ENCODE peak calls at places on chromosome 7, in eight cellular contexts. C is coronary artery; P is CD8-positive, alpha-beta T cell; Q is OCI-LY7; N is fibroblast of villous mesenchyme; Z is tibial artery; B is esophagus muscularis mucosa; U is pancreas. G is an unnamed sample.

GRCh38 chr7:102993532-102994029 is 80.8 kb downstream of the LRRC17 start:
- DNase-seq in C (no peak), P (no peak), Q (no peak), N (peak), Z (no peak), B (no peak), U (no peak), G (peak)

GRCh38 chr7:47479821-47480575 is 101.9 kb downstream of the TNS3 start:
- DNase-seq in C (no peak), P (no peak), Q (peak), N (no peak), Z (no peak), B (no peak), U (no peak), G (no peak)

GRCh38 chr7:129417073-129417472 is 17.2 kb upstream of the STRIP2 start:
- DNase-seq in C (no peak), P (no peak), Q (no peak), N (peak), Z (no peak), B (no peak), U (no peak), G (no peak)

GRCh38 chr7:122550545-122550944 is 148.4 kb downstream of the RNF133 start:
- DNase-seq in C (no peak), P (no peak), Q (no peak), N (peak), Z (no peak), B (no peak), U (no peak), G (peak)

GRCh38 chr7:131040467-131040932 is 287.2 kb upstream of the MKLN1 start:
- DNase-seq in C (no peak), P (no peak), Q (peak), N (peak), Z (peak), B (no peak), U (peak), G (peak)

GRCh38 chr7:112790651-112790973 is 419 bp upstream of the TMEM168 start:
- DNase-seq in C (no peak), P (no peak), Q (peak), N (no peak), Z (no peak), B (no peak), U (no peak), G (peak)

GRCh38 chr7:71348751-71349415 is 216.9 kb downstream of the GALNT17 start:
- DNase-seq in C (no peak), P (no peak), Q (no peak), N (peak), Z (no peak), B (no peak), U (peak), G (no peak)

GRCh38 chr7:116588641-116589594 is 64.1 kb downstream of the CAV1 start:
- DNase-seq in C (no peak), P (no peak), Q (peak), N (peak), Z (no peak), B (no peak), U (no peak), G (peak)

GRCh38 chr7:95205821-95206220 is 118.5 kb downstream of the PON1 start:
- DNase-seq in C (no peak), P (no peak), Q (no peak), N (peak), Z (no peak), B (no peak), U (no peak), G (peak)

GRCh38 chr7:76509931-76510877 is at the start of gene UPK3B:
- DNase-seq in C (no peak), P (no peak), Q (no peak), N (no peak), Z (no peak), B (no peak), U (no peak), G (no peak)

GRCh38 chr7:80392229-80393169 is 119.4 kb downstream of the GNAT3 start:
- DNase-seq in C (no peak), P (no peak), Q (no peak), N (peak), Z (no peak), B (no peak), U (no peak), G (peak)

GRCh38 chr7:1055084-1055450 is 10.7 kb downstream of the GPR146 start:
- DNase-seq in C (no peak), P (peak), Q (no peak), N (peak), Z (peak), B (no peak), U (no peak), G (peak)

GRCh38 chr7:127591189-127591588 is 2.3 kb upstream of the FSCN3 start:
- DNase-seq in C (no peak), P (no peak), Q (no peak), N (no peak), Z (no peak), B (no peak), U (no peak), G (no peak)

GRCh38 chr7:7122701-7123281 is 59.6 kb upstream of the C1GALT1 start:
- DNase-seq in C (no peak), P (no peak), Q (no peak), N (peak), Z (no peak), B (no peak), U (no peak), G (peak)

DNA sequence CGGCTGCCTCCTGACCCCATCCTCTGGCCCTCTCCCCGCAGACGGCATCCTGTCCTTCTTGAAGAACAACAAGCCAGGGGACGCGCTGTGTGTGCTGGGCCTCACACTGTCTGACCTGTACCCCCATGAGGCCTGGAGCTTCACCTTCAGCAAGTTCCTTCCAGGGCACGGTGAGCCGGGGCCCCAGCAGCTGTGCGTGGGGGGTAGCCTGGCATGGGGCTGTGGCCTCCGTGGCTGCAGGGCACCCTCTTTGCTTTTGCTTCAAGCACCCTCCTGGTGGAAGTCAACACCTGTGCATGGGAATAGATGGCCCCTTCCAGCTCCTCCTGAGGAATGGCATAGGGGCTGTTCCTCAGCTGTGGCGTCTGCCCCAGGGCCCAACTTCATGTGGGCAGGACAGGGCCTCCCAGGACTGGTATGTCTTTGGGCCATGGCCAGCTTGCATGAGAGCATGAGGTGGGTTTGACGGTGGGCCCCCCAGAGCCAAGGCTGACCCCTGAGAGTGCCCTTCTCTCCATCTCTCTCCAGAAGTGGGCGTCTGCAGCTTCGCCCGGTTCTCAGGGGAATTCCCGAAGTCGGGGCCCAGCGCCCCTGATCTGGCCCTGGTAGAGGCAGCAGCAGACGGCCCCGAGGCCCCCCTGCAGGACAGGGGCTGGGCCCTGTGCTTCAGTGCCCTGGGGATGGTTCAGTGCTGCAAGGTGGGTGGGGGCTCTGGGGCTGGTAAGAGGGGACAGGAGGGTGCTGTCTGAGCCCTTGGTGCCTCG is 20.7 kb downstream of the AMZ1 start:
- DNase-seq in C (no peak), P (no peak), Q (no peak), N (no peak), Z (no peak), B (no peak), U (no peak), G (no peak)
- H3K4me3 ChIP-seq in C (no peak), P (no peak), Q (peak), N (no peak), Z (no peak), B (no peak), U (no peak), G (no peak)

DNA sequence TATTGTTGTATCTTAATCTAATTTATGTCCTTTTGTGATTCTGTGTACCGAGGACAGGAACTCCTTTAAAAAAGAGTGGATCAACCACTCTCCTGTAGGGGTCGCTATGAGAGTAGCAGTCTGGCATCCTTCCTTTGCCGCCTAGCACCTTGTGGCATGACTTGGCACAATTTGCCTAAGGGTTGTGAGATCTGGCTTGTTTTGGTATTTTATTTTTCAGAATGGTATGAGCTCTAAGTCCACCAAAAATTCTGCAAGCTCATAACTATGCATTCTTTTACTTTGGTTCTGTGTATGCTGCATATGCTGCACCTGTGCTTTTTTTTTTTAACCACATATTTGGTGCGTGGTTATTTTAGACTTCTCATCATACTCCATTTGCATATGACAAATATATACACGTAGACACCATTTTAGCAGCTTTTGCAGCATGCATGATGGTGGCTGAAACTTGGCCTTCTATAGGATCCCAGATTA is 112.8 kb downstream of the CDK14 start:
- DNase-seq in C (no peak), P (no peak), Q (peak), N (peak), Z (no peak), B (no peak), U (peak), G (peak)
- TF ChIP-seq CTCF in C (no peak), P (no peak), Q (peak), N (peak), Z (peak), B (peak), U (peak), G (peak)

GRCh38 chr7:4707980-4708411 is 25.9 kb downstream of the FOXK1 start:
- DNase-seq in C (no peak), P (no peak), Q (no peak), N (no peak), Z (no peak), B (no peak), U (no peak), G (no peak)
- H3K4me3 ChIP-seq in C (no peak), P (no peak), Q (no peak), N (no peak), Z (no peak), B (no peak), U (no peak), G (no peak)

GRCh38 chr7:36642414-36642813 is 81.9 kb downstream of the AOAH start:
- DNase-seq in C (no peak), P (no peak), Q (no peak), N (no peak), Z (no peak), B (no peak), U (no peak), G (no peak)
- TF ChIP-seq CTCF in C (no peak), P (no peak), Q (no peak), N (no peak), Z (no peak), B (no peak), U (no peak), G (no peak)

DNA sequence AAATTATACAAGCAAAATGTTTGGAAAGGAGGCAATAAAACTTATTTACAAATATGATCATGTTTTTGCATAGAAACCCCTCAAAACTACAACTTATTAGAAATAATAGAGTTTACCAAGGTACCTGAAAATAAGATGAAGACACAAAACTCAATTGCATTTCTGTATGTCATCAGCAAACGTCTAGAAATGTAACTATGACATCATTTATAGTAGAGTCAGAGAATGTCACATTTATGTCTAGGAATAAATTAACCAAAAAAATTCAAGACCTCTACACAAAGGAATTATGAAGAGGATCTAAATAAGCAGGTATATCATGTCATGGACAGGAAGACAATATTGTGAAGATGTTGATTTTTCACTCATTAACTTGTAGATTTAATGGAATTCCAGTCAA is 81.1 kb downstream of the PALS2 start:
- DNase-seq in C (no peak), P (no peak), Q (no peak), N (no peak), Z (no peak), B (no peak), U (no peak), G (no peak)
- H3K4me3 ChIP-seq in C (no peak), P (no peak), Q (no peak), N (no peak), Z (no peak), B (no peak), U (no peak), G (no peak)

GRCh38 chr7:141220263-141220662 is 146.4 kb downstream of the TMEM178B start:
- DNase-seq in C (no peak), P (no peak), Q (peak), N (no peak), Z (no peak), B (no peak), U (no peak), G (peak)
- TF ChIP-seq CTCF in C (no peak), P (no peak), Q (peak), N (no peak), Z (no peak), B (no peak), U (no peak), G (peak)

GRCh38 chr7:124033807-124034753 is 1.2 kb upstream of the TMEM229A start:
- DNase-seq in C (no peak), P (no peak), Q (no peak), N (no peak), Z (no peak), B (no peak), U (no peak), G (no peak)

GRCh38 chr7:124031919-124032318 is 948 bp downstream of the TMEM229A start:
- DNase-seq in C (no peak), P (no peak), Q (no peak), N (no peak), Z (no peak), B (no peak), U (no peak), G (no peak)

GRCh38 chr7:124031406-124031805 is 1.5 kb downstream of the TMEM229A start:
- DNase-seq in C (no peak), P (no peak), Q (no peak), N (no peak), Z (no peak), B (no peak), U (no peak), G (no peak)

GRCh38 chr7:124033093-124033806 is 383 bp upstream of the TMEM229A start:
- DNase-seq in C (no peak), P (no peak), Q (no peak), N (no peak), Z (no peak), B (no peak), U (peak), G (no peak)

DNA sequence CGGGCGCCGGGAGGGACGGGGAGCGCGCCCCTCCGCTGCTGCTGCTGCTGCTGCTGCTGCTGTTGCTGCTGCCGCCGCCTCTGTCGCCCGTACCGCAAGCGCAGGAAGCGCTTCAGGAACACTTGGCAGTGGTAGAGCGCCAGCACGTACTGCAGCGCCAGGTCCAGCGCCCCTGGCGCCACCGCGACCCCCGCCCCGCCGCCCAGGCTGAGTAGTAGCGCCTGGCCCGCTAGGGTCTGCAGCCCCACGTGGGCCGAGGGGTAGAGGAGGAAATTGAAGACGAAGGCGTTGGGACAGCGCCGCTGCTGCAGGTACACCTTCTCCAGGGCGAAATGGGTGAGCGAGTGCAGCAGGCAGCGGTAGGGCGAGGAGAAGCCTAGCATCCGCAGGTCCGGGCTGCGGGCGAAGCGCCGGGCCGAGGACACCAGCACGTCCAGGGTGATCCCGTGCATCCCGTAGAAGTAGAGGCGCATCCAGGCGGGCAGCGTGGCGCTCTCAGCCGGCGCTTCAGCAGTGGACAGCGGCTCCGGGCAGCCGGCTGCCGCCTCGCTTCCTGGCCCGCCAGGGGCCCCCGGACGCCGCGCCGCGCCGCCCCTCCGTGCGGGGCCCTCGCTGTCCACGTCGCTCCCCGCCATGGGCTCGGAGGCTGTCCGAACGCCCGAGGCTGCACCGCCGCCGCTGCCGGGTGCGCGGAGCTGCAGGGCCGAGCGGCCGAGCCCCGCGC is at the start of gene TMEM229A:
- DNase-seq in C (no peak), P (no peak), Q (no peak), N (peak), Z (no peak), B (no peak), U (peak), G (peak)
- H3K4me3 ChIP-seq in C (peak), P (no peak), Q (no peak), N (peak), Z (peak), B (peak), U (peak), G (peak)

GRCh38 chr7:38548605-38549004 is 82.6 kb downstream of the AMPH start:
- DNase-seq in C (no peak), P (no peak), Q (no peak), N (no peak), Z (no peak), B (peak), U (no peak), G (no peak)

GRCh38 chr7:38541440-38541839 is 89.7 kb downstream of the AMPH start:
- DNase-seq in C (no peak), P (no peak), Q (no peak), N (no peak), Z (no peak), B (peak), U (no peak), G (no peak)

GRCh38 chr7:38542156-38542555 is 89.0 kb downstream of the AMPH start:
- DNase-seq in C (no peak), P (no peak), Q (no peak), N (peak), Z (no peak), B (peak), U (no peak), G (no peak)

GRCh38 chr7:38546763-38547162 is 84.4 kb downstream of the AMPH start:
- DNase-seq in C (no peak), P (no peak), Q (no peak), N (no peak), Z (no peak), B (peak), U (no peak), G (no peak)

GRCh38 chr7:38545977-38546376 is 85.2 kb downstream of the AMPH start:
- DNase-seq in C (no peak), P (no peak), Q (no peak), N (no peak), Z (no peak), B (peak), U (no peak), G (no peak)
- TF ChIP-seq CTCF in C (no peak), P (no peak), Q (peak), N (no peak), Z (no peak), B (no peak), U (no peak), G (no peak)

GRCh38 chr7:100803398-100804161 is 23.7 kb downstream of the EPHB4 start:
- DNase-seq in C (peak), P (peak), Q (peak), N (peak), Z (peak), B (peak), U (peak), G (peak)
- H3K4me3 ChIP-seq in C (peak), P (no peak), Q (no peak), N (peak), Z (no peak), B (peak), U (no peak), G (no peak)

GRCh38 chr7:65812281-65812680 is 60.6 kb upstream of the VKORC1L1 start:
- DNase-seq in C (no peak), P (no peak), Q (no peak), N (no peak), Z (no peak), B (no peak), U (no peak), G (peak)
- TF ChIP-seq CTCF in C (no peak), P (no peak), Q (no peak), N (no peak), Z (no peak), B (no peak), U (no peak), G (no peak)